ENCODE peak calls at places on chromosomes 5 and 9, in four cellular contexts. H, F, N and R are unnamed samples.
A peak's percentile ranks its signal among the peaks of the same experiment; 100 is the strongest.

GRCh38 chr5:86684222-86684621 is 66.5 kb downstream of the COX7C start:
- DNase-seq in H (peak; percentile 34), F (peak; percentile 13), N (peak; percentile 23), R (no peak)

GRCh38 chr9:12935714-12936113 is 160.9 kb downstream of the LURAP1L start:
- DNase-seq in H (peak; percentile 69), F (peak; percentile 61), N (peak; percentile 64), R (no peak)

GRCh38 chr9:133056533-133056932 is 5.2 kb upstream of the CEL start:
- DNase-seq in H (no peak), F (no peak), N (no peak), R (no peak)

GRCh38 chr5:65462139-65462705 is 19.5 kb downstream of the ADAMTS6 start:
- DNase-seq in H (no peak), F (no peak), N (no peak), R (no peak)

GRCh38 chr5:17720070-17720469 is 85.8 kb downstream of the TAF11L14 start:
- DNase-seq in H (no peak), F (no peak), N (no peak), R (no peak)

GRCh38 chr9:26326473-26327044 is 566.0 kb downstream of the CAAP1 start:
- DNase-seq in H (peak; percentile 57), F (peak; percentile 72), N (peak; percentile 37), R (peak; percentile 28)

GRCh38 chr5:81850494-81850893 is 99.6 kb upstream of the SSBP2 start:
- DNase-seq in H (peak; percentile 56), F (peak; percentile 53), N (peak; percentile 33), R (no peak)

GRCh38 chr5:891117-891836 is 1.3 kb downstream of the BRD9 start:
- DNase-seq in H (peak; percentile 8), F (peak; percentile 28), N (no peak), R (no peak)

GRCh38 chr5:176769911-176770310 is 40.4 kb upstream of the UNC5A start:
- DNase-seq in H (no peak), F (no peak), N (no peak), R (no peak)

GRCh38 chr9:16385590-16386578 is 484.6 kb downstream of the BNC2 start:
- DNase-seq in H (peak; percentile 78), F (peak; percentile 86), N (peak; percentile 71), R (peak; percentile 55)

GRCh38 chr5:141001854-141002666 is 35.8 kb downstream of the PCDHAC2 start:
- DNase-seq in H (no peak), F (peak; percentile 18), N (no peak), R (no peak)

GRCh38 chr5:65327582-65327981 is 154.1 kb downstream of the ADAMTS6 start:
- DNase-seq in H (peak; percentile 89), F (peak; percentile 26), N (peak; percentile 90), R (no peak)

GRCh38 chr9:100428871-100429654 is 2.1 kb downstream of the MSANTD3 start:
- DNase-seq in H (peak; percentile 99), F (peak; percentile 98), N (peak; percentile 99), R (peak; percentile 50)

GRCh38 chr5:96226941-96227552 is 206.0 kb downstream of the PCSK1 start:
- DNase-seq in H (peak; percentile 97), F (peak; percentile 95), N (peak; percentile 96), R (peak; percentile 8)

GRCh38 chr5:33975846-33976245 is 8.6 kb downstream of the SLC45A2 start:
- DNase-seq in H (peak; percentile 36), F (peak; percentile 17), N (peak; percentile 18), R (no peak)

DNA sequence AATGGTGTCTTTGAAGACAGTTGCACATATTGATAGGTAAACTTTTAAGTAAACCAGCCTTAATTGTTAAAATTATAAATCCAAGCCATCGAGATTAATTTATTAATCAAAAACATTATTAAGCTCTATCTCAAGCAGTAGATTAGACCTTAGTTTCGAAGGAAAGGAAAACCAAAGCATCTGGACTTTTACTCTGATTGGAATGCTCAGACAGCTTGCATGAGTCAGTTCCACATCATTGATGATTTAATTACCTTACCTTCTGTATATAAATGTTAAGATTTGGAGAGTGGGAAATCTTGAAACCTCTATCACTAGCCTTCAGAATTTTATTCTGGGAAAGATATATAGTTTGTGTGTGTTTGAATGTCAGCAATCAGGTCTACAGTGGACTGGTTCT is 23.9 kb downstream of the DCP2 start:
- DNase-seq in H (peak; percentile 65), F (no peak), N (peak; percentile 59), R (no peak)
- H3K79me2 ChIP-seq in H (peaks cover 12% of the 10 kb centered on the region), F (peaks cover 51% of the 10 kb centered on the region), N (peaks cover 34% of the 10 kb centered on the region), R (peaks cover 35% of the 10 kb centered on the region)

GRCh38 chr5:105218018-105218417 is 1655.4 kb upstream of the NUDT12 start:
- DNase-seq in H (no peak), F (no peak), N (no peak), R (no peak)

GRCh38 chr5:105213078-105213477 is 1650.5 kb upstream of the NUDT12 start:
- DNase-seq in H (no peak), F (no peak), N (no peak), R (no peak)
- H3K79me2 ChIP-seq in H (no peaks in the 10 kb centered on the region), F (no peaks in the 10 kb centered on the region), N (no peaks in the 10 kb centered on the region), R (no peaks in the 10 kb centered on the region)

GRCh38 chr5:169637085-169637855 is at the start of gene DOCK2:
- DNase-seq in H (no peak), F (peak; percentile 18), N (no peak), R (no peak)

GRCh38 chr5:169635933-169636332 is 1.1 kb upstream of the DOCK2 start:
- DNase-seq in H (no peak), F (no peak), N (no peak), R (no peak)

GRCh38 chr5:169634606-169635005 is 2.5 kb upstream of the DOCK2 start:
- DNase-seq in H (no peak), F (no peak), N (no peak), R (no peak)

GRCh38 chr5:169636477-169637084 is 494 bp upstream of the DOCK2 start:
- DNase-seq in H (no peak), F (no peak), N (no peak), R (no peak)

GRCh38 chr5:169637856-169638190 is 748 bp downstream of the DOCK2 start:
- DNase-seq in H (no peak), F (no peak), N (no peak), R (no peak)
- H3K79me2 ChIP-seq in H (no peaks in the 10 kb centered on the region), F (no peaks in the 10 kb centered on the region), N (no peaks in the 10 kb centered on the region), R (no peaks in the 10 kb centered on the region)

GRCh38 chr9:109301012-109301411 is 19.8 kb downstream of the EPB41L4B start:
- DNase-seq in H (no peak), F (no peak), N (no peak), R (no peak)

GRCh38 chr9:109295475-109296110 is 25.3 kb downstream of the EPB41L4B start:
- DNase-seq in H (peak; percentile 8), F (no peak), N (no peak), R (no peak)

GRCh38 chr9:109302606-109303005 is 18.3 kb downstream of the EPB41L4B start:
- DNase-seq in H (no peak), F (no peak), N (no peak), R (no peak)

GRCh38 chr9:109299901-109300300 is 21.0 kb downstream of the EPB41L4B start:
- DNase-seq in H (no peak), F (no peak), N (no peak), R (no peak)

GRCh38 chr9:109297899-109298298 is 23.0 kb downstream of the EPB41L4B start:
- DNase-seq in H (peak; percentile 97), F (peak; percentile 90), N (peak; percentile 97), R (peak; percentile 98)
- H3K79me2 ChIP-seq in H (no peaks in the 10 kb centered on the region), F (no peaks in the 10 kb centered on the region), N (no peaks in the 10 kb centered on the region), R (peaks cover 30% of the 10 kb centered on the region)

DNA sequence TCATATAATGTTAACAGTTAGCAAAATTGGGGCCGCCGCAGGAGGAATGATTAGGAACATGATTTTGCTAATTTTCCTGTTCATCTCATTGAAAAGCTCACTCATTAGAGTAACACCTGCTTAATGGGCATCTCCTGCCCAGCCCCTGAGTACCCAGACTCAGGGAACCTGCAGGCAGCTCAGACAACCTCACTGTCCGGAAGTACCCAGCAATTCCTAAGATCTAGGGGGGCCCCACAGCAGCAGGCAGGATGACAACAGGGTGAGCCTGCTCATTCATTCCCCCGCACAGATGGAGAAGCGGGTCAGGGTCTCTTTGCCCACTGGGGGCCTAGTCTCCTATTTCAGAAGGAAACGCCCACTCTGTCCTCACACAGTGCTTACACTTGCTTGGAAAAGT is 12.6 kb downstream of the FAM78A start:
- DNase-seq in H (no peak), F (no peak), N (no peak), R (no peak)
- H3K79me2 ChIP-seq in H (no peaks in the 10 kb centered on the region), F (no peaks in the 10 kb centered on the region), N (no peaks in the 10 kb centered on the region), R (no peaks in the 10 kb centered on the region)

GRCh38 chr9:134723037-134723436 is 81.4 kb downstream of the COL5A1 start:
- DNase-seq in H (no peak), F (no peak), N (no peak), R (no peak)
- H3K79me2 ChIP-seq in H (peaks cover 22% of the 10 kb centered on the region), F (peaks cover 100% of the 10 kb centered on the region), N (peaks cover 100% of the 10 kb centered on the region), R (no peaks in the 10 kb centered on the region)

GRCh38 chr9:131717719-131718460 is 22.0 kb downstream of the RAPGEF1 start:
- DNase-seq in H (no peak), F (no peak), N (no peak), R (no peak)
- H3K79me2 ChIP-seq in H (peaks cover 31% of the 10 kb centered on the region), F (peaks cover 89% of the 10 kb centered on the region), N (peaks cover 60% of the 10 kb centered on the region), R (no peaks in the 10 kb centered on the region)